ENCODE peak calls at places on chromosomes 12 and 14, in six cellular contexts. One of them, this sample, is unnamed. For H3K9me3, the result is how much of the 10 kb centered on the place peaks cover.

GRCh38 chr14:99598774-99599173 is 5.2 kb downstream of the CCDC85C start:
- DNase-seq in AG04450: no peak
- DNase-seq in left ventricle myocardium inferior: no peak
- DNase-seq in colonic mucosa: no peak
- DNase-seq in naive thymus-derived CD4-positive, alpha-beta T cell: no peak
- DNase-seq in lower lobe of right lung: no peak
- DNase-seq in this sample: no peak

GRCh38 chr14:95961481-95961880 is 77.7 kb upstream of the C14orf132 start:
- DNase-seq in lower lobe of right lung: no peak
- DNase-seq in AG04450: no peak
- DNase-seq in colonic mucosa: no peak
- DNase-seq in left ventricle myocardium inferior: no peak
- DNase-seq in naive thymus-derived CD4-positive, alpha-beta T cell: no peak
- DNase-seq in this sample: no peak

GRCh38 chr14:104401785-104402184 is 177.8 kb upstream of the C14orf180 start:
- DNase-seq in AG04450: no peak
- DNase-seq in naive thymus-derived CD4-positive, alpha-beta T cell: no peak
- DNase-seq in colonic mucosa: no peak
- DNase-seq in left ventricle myocardium inferior: no peak
- DNase-seq in lower lobe of right lung: no peak
- DNase-seq in this sample: no peak

GRCh38 chr12:1912580-1913376 is 5.7 kb downstream of the CACNA2D4 start:
- DNase-seq in lower lobe of right lung: no peak
- DNase-seq in left ventricle myocardium inferior: no peak
- DNase-seq in naive thymus-derived CD4-positive, alpha-beta T cell: no peak
- DNase-seq in colonic mucosa: no peak
- DNase-seq in AG04450: no peak
- DNase-seq in this sample: no peak

GRCh38 chr12:29743801-29744200 is 39.9 kb downstream of the TMTC1 start:
- DNase-seq in naive thymus-derived CD4-positive, alpha-beta T cell: no peak
- DNase-seq in left ventricle myocardium inferior: no peak
- DNase-seq in lower lobe of right lung: no peak
- DNase-seq in colonic mucosa: no peak
- DNase-seq in AG04450: peak
- DNase-seq in this sample: no peak

GRCh38 chr12:122867701-122868461 is 28.0 kb downstream of the VPS37B start:
- DNase-seq in left ventricle myocardium inferior: peak
- DNase-seq in AG04450: no peak
- DNase-seq in colonic mucosa: peak
- DNase-seq in naive thymus-derived CD4-positive, alpha-beta T cell: no peak
- DNase-seq in lower lobe of right lung: peak
- DNase-seq in this sample: peak

GRCh38 chr14:98321838-98322237 is 950.2 kb downstream of the BCL11B start:
- DNase-seq in AG04450: no peak
- DNase-seq in lower lobe of right lung: no peak
- DNase-seq in colonic mucosa: no peak
- DNase-seq in left ventricle myocardium inferior: no peak
- DNase-seq in naive thymus-derived CD4-positive, alpha-beta T cell: no peak
- DNase-seq in this sample: no peak

GRCh38 chr14:69518341-69519101 is 34.0 kb downstream of the PLEKHD1 start:
- DNase-seq in left ventricle myocardium inferior: no peak
- DNase-seq in naive thymus-derived CD4-positive, alpha-beta T cell: no peak
- DNase-seq in colonic mucosa: no peak
- DNase-seq in AG04450: no peak
- DNase-seq in lower lobe of right lung: peak
- DNase-seq in this sample: no peak

GRCh38 chr12:130873825-130874224 is 2.0 kb downstream of the RAN start:
- DNase-seq in lower lobe of right lung: no peak
- DNase-seq in naive thymus-derived CD4-positive, alpha-beta T cell: no peak
- DNase-seq in AG04450: no peak
- DNase-seq in colonic mucosa: no peak
- DNase-seq in left ventricle myocardium inferior: no peak
- DNase-seq in this sample: no peak

GRCh38 chr14:94171208-94171607 is 2.9 kb upstream of the PPP4R4 start:
- DNase-seq in lower lobe of right lung: no peak
- DNase-seq in colonic mucosa: no peak
- DNase-seq in AG04450: no peak
- DNase-seq in naive thymus-derived CD4-positive, alpha-beta T cell: no peak
- DNase-seq in left ventricle myocardium inferior: no peak
- DNase-seq in this sample: no peak

GRCh38 chr14:75404843-75405242 is 23.0 kb upstream of the JDP2 start:
- DNase-seq in left ventricle myocardium inferior: no peak
- DNase-seq in lower lobe of right lung: no peak
- DNase-seq in naive thymus-derived CD4-positive, alpha-beta T cell: no peak
- DNase-seq in AG04450: no peak
- DNase-seq in colonic mucosa: no peak
- DNase-seq in this sample: no peak

GRCh38 chr12:46260913-46261476 is 7.8 kb downstream of the SLC38A1 start:
- DNase-seq in AG04450: no peak
- DNase-seq in lower lobe of right lung: no peak
- DNase-seq in colonic mucosa: no peak
- DNase-seq in naive thymus-derived CD4-positive, alpha-beta T cell: no peak
- DNase-seq in left ventricle myocardium inferior: no peak
- DNase-seq in this sample: no peak

GRCh38 chr12:9960613-9961012 is 10.6 kb upstream of the CLEC12A start:
- DNase-seq in lower lobe of right lung: no peak
- DNase-seq in AG04450: no peak
- DNase-seq in naive thymus-derived CD4-positive, alpha-beta T cell: no peak
- DNase-seq in left ventricle myocardium inferior: no peak
- DNase-seq in colonic mucosa: no peak
- DNase-seq in this sample: no peak

GRCh38 chr12:16385779-16386646 is 38.6 kb downstream of the MGST1 start:
- DNase-seq in naive thymus-derived CD4-positive, alpha-beta T cell: no peak
- DNase-seq in lower lobe of right lung: no peak
- DNase-seq in colonic mucosa: peak
- DNase-seq in left ventricle myocardium inferior: no peak
- DNase-seq in AG04450: peak
- DNase-seq in this sample: peak

GRCh38 chr12:126390969-126391566 is 1325.8 kb downstream of the AACS start:
- DNase-seq in AG04450: no peak
- DNase-seq in naive thymus-derived CD4-positive, alpha-beta T cell: no peak
- DNase-seq in lower lobe of right lung: no peak
- DNase-seq in colonic mucosa: no peak
- DNase-seq in left ventricle myocardium inferior: no peak
- DNase-seq in this sample: no peak

GRCh38 chr14:55589171-55589570 is 9.2 kb downstream of the KTN1 start:
- DNase-seq in naive thymus-derived CD4-positive, alpha-beta T cell: no peak
- DNase-seq in lower lobe of right lung: no peak
- DNase-seq in AG04450: no peak
- DNase-seq in colonic mucosa: no peak
- DNase-seq in left ventricle myocardium inferior: no peak
- DNase-seq in this sample: peak

GRCh38 chr12:116143883-116144266 is 133.6 kb downstream of the MED13L start:
- DNase-seq in naive thymus-derived CD4-positive, alpha-beta T cell: no peak
- DNase-seq in lower lobe of right lung: no peak
- DNase-seq in left ventricle myocardium inferior: no peak
- DNase-seq in AG04450: no peak
- DNase-seq in colonic mucosa: no peak
- DNase-seq in this sample: no peak

DNA sequence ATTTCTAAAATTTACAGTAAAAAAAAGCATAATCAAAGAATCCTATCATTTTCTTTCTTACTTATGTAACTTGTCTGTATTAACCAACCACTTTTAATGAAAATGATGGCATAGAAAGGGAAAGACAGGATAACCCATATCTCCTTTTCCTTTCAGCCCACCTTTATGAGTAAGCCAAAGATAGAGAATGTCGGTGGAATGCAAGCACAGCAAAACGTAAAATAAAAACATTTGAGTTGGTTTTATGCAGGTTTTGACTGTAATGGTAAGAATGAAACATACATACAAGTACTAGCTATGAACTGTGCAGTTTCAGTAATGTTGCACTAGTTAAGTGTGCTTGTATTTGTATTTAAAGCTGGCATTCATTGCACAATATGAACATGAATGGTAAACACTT is 360.3 kb downstream of the FOXG1 start:
- DNase-seq in naive thymus-derived CD4-positive, alpha-beta T cell: no peak
- DNase-seq in left ventricle myocardium inferior: no peak
- DNase-seq in colonic mucosa: no peak
- DNase-seq in AG04450: no peak
- DNase-seq in lower lobe of right lung: no peak
- DNase-seq in this sample: no peak
- H3K9me3 ChIP-seq in naive thymus-derived CD4-positive, alpha-beta T cell: under half
- H3K9me3 ChIP-seq in left ventricle myocardium inferior: under half
- H3K9me3 ChIP-seq in colonic mucosa: under half
- H3K9me3 ChIP-seq in AG04450: under half
- H3K9me3 ChIP-seq in lower lobe of right lung: under half
- H3K9me3 ChIP-seq in this sample: under half

DNA sequence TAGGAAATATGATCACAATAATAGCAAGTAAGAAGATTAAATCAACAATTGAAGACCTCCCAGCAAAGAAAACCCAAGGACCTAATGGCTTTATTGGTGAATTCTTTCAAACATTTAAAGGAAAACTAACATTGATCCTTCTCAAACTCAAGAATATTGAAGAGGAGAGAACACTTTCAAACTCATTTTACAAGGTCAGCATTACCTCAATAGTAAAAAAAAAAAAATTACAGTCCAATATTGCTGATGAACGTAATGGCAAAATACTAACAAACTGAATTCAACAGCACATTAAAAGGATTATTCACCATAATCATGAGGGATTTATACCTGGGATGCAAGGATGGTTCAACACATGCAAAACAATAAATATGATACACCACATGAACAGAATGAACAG is 33.7 kb upstream of the LGR5 start:
- DNase-seq in lower lobe of right lung: no peak
- DNase-seq in left ventricle myocardium inferior: no peak
- DNase-seq in colonic mucosa: no peak
- DNase-seq in AG04450: no peak
- DNase-seq in naive thymus-derived CD4-positive, alpha-beta T cell: no peak
- DNase-seq in this sample: no peak
- H3K9me3 ChIP-seq in lower lobe of right lung: under half
- H3K9me3 ChIP-seq in left ventricle myocardium inferior: under half
- H3K9me3 ChIP-seq in colonic mucosa: under half
- H3K9me3 ChIP-seq in AG04450: under half
- H3K9me3 ChIP-seq in naive thymus-derived CD4-positive, alpha-beta T cell: under half
- H3K9me3 ChIP-seq in this sample: under half

GRCh38 chr12:31931796-31932715 is 27.2 kb upstream of the RESF1 start:
- DNase-seq in AG04450: no peak
- DNase-seq in lower lobe of right lung: no peak
- DNase-seq in colonic mucosa: no peak
- DNase-seq in left ventricle myocardium inferior: no peak
- DNase-seq in naive thymus-derived CD4-positive, alpha-beta T cell: no peak
- DNase-seq in this sample: no peak

GRCh38 chr12:31928246-31929139 is 30.7 kb upstream of the RESF1 start:
- DNase-seq in naive thymus-derived CD4-positive, alpha-beta T cell: peak
- DNase-seq in lower lobe of right lung: no peak
- DNase-seq in colonic mucosa: no peak
- DNase-seq in AG04450: no peak
- DNase-seq in left ventricle myocardium inferior: no peak
- DNase-seq in this sample: no peak

GRCh38 chr12:31929140-31929526 is 30.1 kb upstream of the RESF1 start:
- DNase-seq in colonic mucosa: no peak
- DNase-seq in left ventricle myocardium inferior: no peak
- DNase-seq in lower lobe of right lung: no peak
- DNase-seq in AG04450: no peak
- DNase-seq in naive thymus-derived CD4-positive, alpha-beta T cell: no peak
- DNase-seq in this sample: no peak
- H3K9me3 ChIP-seq in colonic mucosa: under half
- H3K9me3 ChIP-seq in left ventricle myocardium inferior: under half
- H3K9me3 ChIP-seq in lower lobe of right lung: under half
- H3K9me3 ChIP-seq in AG04450: under half
- H3K9me3 ChIP-seq in naive thymus-derived CD4-positive, alpha-beta T cell: under half
- H3K9me3 ChIP-seq in this sample: under half

GRCh38 chr12:38152816-38153736 is 163.5 kb upstream of the ALG10B start:
- DNase-seq in left ventricle myocardium inferior: no peak
- DNase-seq in lower lobe of right lung: no peak
- DNase-seq in colonic mucosa: peak
- DNase-seq in naive thymus-derived CD4-positive, alpha-beta T cell: no peak
- DNase-seq in AG04450: no peak
- DNase-seq in this sample: no peak
- H3K9me3 ChIP-seq in left ventricle myocardium inferior: under half
- H3K9me3 ChIP-seq in lower lobe of right lung: under half
- H3K9me3 ChIP-seq in colonic mucosa: under half
- H3K9me3 ChIP-seq in naive thymus-derived CD4-positive, alpha-beta T cell: under half
- H3K9me3 ChIP-seq in AG04450: half or more
- H3K9me3 ChIP-seq in this sample: under half

GRCh38 chr12:94812345-94812744 is 162.0 kb upstream of the TMCC3 start:
- DNase-seq in AG04450: no peak
- DNase-seq in naive thymus-derived CD4-positive, alpha-beta T cell: no peak
- DNase-seq in left ventricle myocardium inferior: no peak
- DNase-seq in lower lobe of right lung: no peak
- DNase-seq in colonic mucosa: no peak
- DNase-seq in this sample: no peak

GRCh38 chr12:94815958-94816357 is 165.6 kb upstream of the TMCC3 start:
- DNase-seq in colonic mucosa: no peak
- DNase-seq in lower lobe of right lung: no peak
- DNase-seq in AG04450: no peak
- DNase-seq in left ventricle myocardium inferior: no peak
- DNase-seq in naive thymus-derived CD4-positive, alpha-beta T cell: no peak
- DNase-seq in this sample: no peak

GRCh38 chr12:94815450-94815849 is 165.1 kb upstream of the TMCC3 start:
- DNase-seq in AG04450: no peak
- DNase-seq in naive thymus-derived CD4-positive, alpha-beta T cell: no peak
- DNase-seq in left ventricle myocardium inferior: no peak
- DNase-seq in lower lobe of right lung: no peak
- DNase-seq in colonic mucosa: no peak
- DNase-seq in this sample: no peak

GRCh38 chr12:94811611-94812010 is 161.3 kb upstream of the TMCC3 start:
- DNase-seq in AG04450: no peak
- DNase-seq in lower lobe of right lung: no peak
- DNase-seq in colonic mucosa: no peak
- DNase-seq in naive thymus-derived CD4-positive, alpha-beta T cell: no peak
- DNase-seq in left ventricle myocardium inferior: no peak
- DNase-seq in this sample: no peak

GRCh38 chr12:94813314-94813713 is 163.0 kb upstream of the TMCC3 start:
- DNase-seq in AG04450: no peak
- DNase-seq in colonic mucosa: no peak
- DNase-seq in naive thymus-derived CD4-positive, alpha-beta T cell: no peak
- DNase-seq in lower lobe of right lung: no peak
- DNase-seq in left ventricle myocardium inferior: no peak
- DNase-seq in this sample: no peak
- H3K9me3 ChIP-seq in AG04450: under half
- H3K9me3 ChIP-seq in colonic mucosa: under half
- H3K9me3 ChIP-seq in naive thymus-derived CD4-positive, alpha-beta T cell: under half
- H3K9me3 ChIP-seq in lower lobe of right lung: under half
- H3K9me3 ChIP-seq in left ventricle myocardium inferior: under half
- H3K9me3 ChIP-seq in this sample: under half

DNA sequence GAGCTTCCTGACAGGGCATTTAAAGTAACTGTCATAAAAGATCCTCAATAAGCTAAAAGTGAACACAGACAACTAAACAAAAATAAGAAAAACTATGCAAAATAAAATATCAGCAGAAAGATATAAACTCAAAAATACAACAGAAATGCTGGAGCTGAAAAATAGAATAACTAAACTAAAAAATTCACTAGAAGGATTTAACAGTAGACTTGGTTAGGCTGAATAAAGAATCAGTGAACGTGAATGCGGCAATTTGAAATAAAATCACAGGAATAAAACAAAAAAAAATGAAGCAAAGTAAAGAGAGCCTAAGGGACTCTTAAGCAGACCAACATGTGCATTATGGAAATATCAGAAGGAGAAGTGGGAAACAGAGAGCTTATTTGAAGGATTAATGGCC is 74.6 kb downstream of the EGLN3 start:
- DNase-seq in left ventricle myocardium inferior: no peak
- DNase-seq in colonic mucosa: no peak
- DNase-seq in naive thymus-derived CD4-positive, alpha-beta T cell: no peak
- DNase-seq in AG04450: no peak
- DNase-seq in lower lobe of right lung: no peak
- DNase-seq in this sample: no peak
- H3K9me3 ChIP-seq in left ventricle myocardium inferior: under half
- H3K9me3 ChIP-seq in colonic mucosa: under half
- H3K9me3 ChIP-seq in naive thymus-derived CD4-positive, alpha-beta T cell: under half
- H3K9me3 ChIP-seq in AG04450: under half
- H3K9me3 ChIP-seq in lower lobe of right lung: under half
- H3K9me3 ChIP-seq in this sample: under half